ENCODE peak calls at places on chromosomes 5 and 9, in eight cellular contexts. M is upper lobe of right lung; T is activated CD4-positive, alpha-beta T cell treated with anti-CD3 and anti-CD28 coated beads, Interleukin-2, amount 10 ng/mL, durations not matched to agents 7 days and 5 days; N is effector memory CD4-positive, alpha-beta T cell; U is PC-3; I is DMS153; G is SJCRH30; P is ecto neural progenitor cell. L is an unnamed sample.
A peak's percentile ranks its signal among the peaks of the same experiment; 100 is the strongest.

GRCh38 chr5:154276932-154277331 is 86.4 kb downstream of the GALNT10 start:
- DNase-seq in T (no peak), M (no peak), U (peak; percentile 47), G (peak; percentile 38), I (no peak), N (no peak), P (no peak), L (no peak)

GRCh38 chr5:134003957-134004625 is 684 bp downstream of the VDAC1 start:
- DNase-seq in G (peak; percentile 36), U (no peak), P (peak; percentile 71), N (no peak), I (no peak), T (peak; percentile 44), M (peak; percentile 90), L (no peak)

GRCh38 chr9:85610074-85610855 is 131.5 kb downstream of the AGTPBP1 start:
- DNase-seq in P (no peak), M (no peak), U (peak; percentile 73), G (peak; percentile 53), T (peak; percentile 55), I (peak; percentile 38), N (no peak), L (peak; percentile 54)

GRCh38 chr9:14322211-14323082 is 8.5 kb upstream of the NFIB start:
- DNase-seq in U (peak; percentile 90), T (peak; percentile 83), M (peak; percentile 96), G (peak; percentile 94), I (peak; percentile 95), N (peak; percentile 61), P (peak; percentile 92), L (peak; percentile 96)

GRCh38 chr5:137995077-137995746 is 37.7 kb downstream of the FAM13B start:
- DNase-seq in T (no peak), I (no peak), P (no peak), U (peak; percentile 43), M (no peak), G (no peak), N (no peak), L (no peak)

GRCh38 chr5:127875235-127876021 is 172.2 kb downstream of the CCDC192 start:
- DNase-seq in P (peak; percentile 67), U (peak; percentile 78), G (peak; percentile 54), M (no peak), T (peak; percentile 30), N (no peak), I (peak; percentile 58), L (peak; percentile 87)

GRCh38 chr9:136096505-136097001 is 1.5 kb upstream of the NACC2 start:
- DNase-seq in I (no peak), T (no peak), N (no peak), M (no peak), U (no peak), P (no peak), G (no peak), L (no peak)

GRCh38 chr5:43491325-43491724 is 7.7 kb upstream of the TMEM267 start:
- DNase-seq in M (no peak), U (no peak), I (no peak), N (no peak), P (no peak), T (no peak), G (no peak), L (no peak)

GRCh38 chr5:135651156-135651555 is 72.4 kb upstream of the CXCL14 start:
- DNase-seq in N (no peak), T (no peak), G (no peak), P (no peak), I (no peak), U (peak; percentile 62), M (no peak), L (peak; percentile 56)

L was measured in islet precursor cell.